ENCODE peak calls at places on chromosomes 6 and 20, in nine cellular contexts. E is PC-3; H is GM23248; T is GM23338; S is cardiac septum; U is GM04504; Y is stimulated activated CD4-positive, alpha-beta T cell treated with anti-CD3 and anti-CD28 coated beads, Interleukin-1b, Interleukin-23, amount 100 ng/mL, for 4 hours; M is adrenal gland; N is AML-193. L is an unnamed sample.

GRCh38 chr6:117547688-117548621 is 54.4 kb downstream of the GOPC start:
- DNase-seq in E (no peak), U (no peak), N (no peak), Y (peak), H (no peak), T (peak), S (peak), M (peak), L (peak)

GRCh38 chr6:98024359-98024758 is 741.3 kb upstream of the MMS22L start:
- DNase-seq in M (no peak), U (no peak), S (no peak), E (no peak), T (no peak), H (no peak), N (no peak), Y (no peak), L (no peak)

GRCh38 chr6:15628499-15629131 is 34.2 kb downstream of the DTNBP1 start:
- DNase-seq in M (no peak), N (peak), S (no peak), Y (peak), T (no peak), E (peak), H (peak), U (peak), L (no peak)

GRCh38 chr6:122610690-122611455 is 668 bp downstream of the PKIB start:
- DNase-seq in U (no peak), E (peak), S (no peak), Y (no peak), H (peak), M (peak), N (no peak), T (peak), L (peak)

GRCh38 chr6:134502614-134503541 is 185.0 kb upstream of the SGK1 start:
- DNase-seq in S (no peak), T (no peak), U (no peak), Y (no peak), M (no peak), H (no peak), N (no peak), E (no peak), L (no peak)

GRCh38 chr6:62298745-62299392 is 12.8 kb upstream of the KHDRBS2 start:
- DNase-seq in S (no peak), M (no peak), H (no peak), N (no peak), T (no peak), E (no peak), U (no peak), Y (no peak), L (no peak)

GRCh38 chr6:106568518-106568917 is 60.8 kb downstream of the RTN4IP1 start:
- DNase-seq in H (peak), S (no peak), M (no peak), Y (no peak), U (no peak), N (no peak), T (no peak), E (peak), L (no peak)

GRCh38 chr6:74870403-74870802 is 335.4 kb downstream of the COL12A1 start:
- DNase-seq in T (peak), U (no peak), N (no peak), H (peak), E (peak), Y (no peak), S (no peak), M (no peak), L (no peak)

GRCh38 chr20:54201268-54201846 is 6.5 kb upstream of the PFDN4 start:
- DNase-seq in Y (no peak), N (no peak), S (no peak), U (no peak), M (no peak), T (no peak), H (no peak), E (no peak), L (no peak)

GRCh38 chr6:33690766-33691165 is 20.7 kb downstream of the UQCC2 start:
- DNase-seq in M (no peak), H (no peak), S (no peak), T (no peak), Y (no peak), N (no peak), U (no peak), E (no peak), L (no peak)

GRCh38 chr20:40938020-40938419 is 90.6 kb upstream of the TOP1 start:
- DNase-seq in M (no peak), S (no peak), T (peak), E (no peak), N (no peak), U (no peak), Y (no peak), H (no peak), L (no peak)

GRCh38 chr20:41072099-41072798 is 43.6 kb downstream of the TOP1 start:
- DNase-seq in M (peak), T (no peak), N (no peak), S (no peak), H (peak), U (peak), Y (no peak), E (peak), L (no peak)

GRCh38 chr20:19588731-19589130 is 169.3 kb upstream of the RIN2 start:
- DNase-seq in E (peak), S (no peak), Y (no peak), N (no peak), U (no peak), T (no peak), H (peak), M (no peak), L (no peak)

GRCh38 chr6:97394160-97394748 is 111.2 kb upstream of the MMS22L start:
- DNase-seq in U (peak), H (peak), M (peak), S (no peak), T (peak), E (peak), Y (peak), N (peak), L (no peak)

GRCh38 chr6:137931849-137932465 is 64.9 kb downstream of the TNFAIP3 start:
- DNase-seq in S (no peak), E (peak), H (peak), M (no peak), U (no peak), N (no peak), Y (no peak), T (no peak), L (no peak)